ENCODE peak calls at places on chromosomes 3 and 15, in seven cellular contexts. Y is K562, G is HCT116, Z is HepG2, W is SK-N-SH, F is H1, I is GM12878. V is an unnamed sample.

GRCh38 chr15:78129098-78130011 is 1.9 kb downstream of the CIB2 start:
- DNase-seq in G (no peak), Y (no peak), F (no peak), W (no peak), Z (no peak), I (no peak), V (no peak)

GRCh38 chr3:25292604-25293003 is 135.5 kb upstream of the RARB start:
- DNase-seq in Z (no peak), F (no peak), G (no peak), W (no peak), Y (no peak), I (no peak), V (peak)

GRCh38 chr3:172595648-172596393 is 72.6 kb upstream of the TNFSF10 start:
- DNase-seq in F (no peak), I (peak), W (no peak), G (peak), Z (peak), Y (peak), V (peak)

GRCh38 chr3:108298056-108298455 is 1.7 kb downstream of the HHLA2 start:
- DNase-seq in I (no peak), G (no peak), Z (no peak), Y (no peak), W (no peak), F (no peak), V (no peak)

GRCh38 chr3:136750922-136751258 is 1.3 kb downstream of the STAG1 start:
- DNase-seq in I (no peak), Z (no peak), Y (no peak), G (no peak), W (no peak), F (no peak), V (no peak)

GRCh38 chr3:87175662-87176230 is 51.4 kb upstream of the CHMP2B start:
- DNase-seq in I (no peak), Z (no peak), F (no peak), G (no peak), Y (no peak), W (no peak), V (no peak)

GRCh38 chr3:120355486-120355885 is 6.3 kb upstream of the LRRC58 start:
- DNase-seq in F (no peak), G (no peak), W (no peak), Z (no peak), Y (no peak), I (no peak), V (no peak)

GRCh38 chr15:49620174-49620573 is 444 bp downstream of the FAM227B start:
- DNase-seq in I (no peak), W (no peak), G (no peak), Z (no peak), F (no peak), Y (no peak), V (no peak)

GRCh38 chr3:159804726-159805410 is 183.8 kb upstream of the IL12A start:
- DNase-seq in I (no peak), Z (peak), W (peak), Y (peak), F (peak), G (peak), V (peak)

GRCh38 chr3:135140543-135140942 is 345.5 kb downstream of the EPHB1 start:
- DNase-seq in F (no peak), W (no peak), I (no peak), Y (no peak), Z (no peak), G (no peak), V (no peak)

GRCh38 chr15:97520689-97521088 is 439.8 kb upstream of the ARRDC4 start:
- DNase-seq in W (no peak), Y (no peak), F (no peak), I (no peak), G (no peak), Z (no peak), V (no peak)

GRCh38 chr15:40352221-40352901 is 1.5 kb downstream of the PHGR1 start:
- DNase-seq in G (no peak), I (no peak), F (no peak), Y (no peak), W (no peak), Z (no peak), V (no peak)

GRCh38 chr3:119913021-119913420 is 131.1 kb downstream of the NR1I2 start:
- DNase-seq in Y (no peak), F (no peak), G (no peak), I (no peak), Z (no peak), W (no peak), V (no peak)

GRCh38 chr3:190718097-190718496 is 144.4 kb downstream of the GMNC start:
- DNase-seq in Z (no peak), G (no peak), F (no peak), I (no peak), Y (no peak), W (no peak), V (no peak)

GRCh38 chr15:66698318-66698961 is 3.6 kb upstream of the SMAD6 start:
- DNase-seq in W (peak), Z (peak), Y (peak), F (peak), I (no peak), G (peak), V (no peak)

GRCh38 chr3:14175383-14176037 is 2.9 kb downstream of the XPC start:
- DNase-seq in I (peak), Z (no peak), F (no peak), W (no peak), Y (peak), G (no peak), V (no peak)

GRCh38 chr15:70792171-70792573 is 28.8 kb upstream of the UACA start:
- DNase-seq in Y (no peak), W (no peak), I (no peak), Z (no peak), G (peak), F (no peak), V (no peak)

GRCh38 chr3:155766206-155766605 is 21.3 kb upstream of the PLCH1 start:
- DNase-seq in W (no peak), I (no peak), Z (no peak), F (no peak), G (no peak), Y (no peak), V (no peak)

GRCh38 chr3:43187836-43188479 is 82.1 kb upstream of the POMGNT2 start:
- DNase-seq in F (no peak), Y (no peak), I (no peak), Z (peak), G (no peak), W (no peak), V (no peak)

GRCh38 chr3:188452158-188452772 is 298.3 kb downstream of the LPP start:
- DNase-seq in W (no peak), Z (no peak), I (no peak), F (no peak), G (no peak), Y (no peak), V (no peak)

GRCh38 chr3:8567784-8568575 is 66.4 kb downstream of the LMCD1 start:
- DNase-seq in F (no peak), G (no peak), W (no peak), Y (no peak), Z (no peak), I (no peak), V (no peak)

GRCh38 chr15:82832601-82833209 is 23.3 kb downstream of the WHAMM start:
- DNase-seq in F (no peak), I (peak), W (no peak), Y (no peak), Z (no peak), G (peak), V (no peak)

GRCh38 chr3:197083486-197083885 is 53.9 kb upstream of the MELTF start:
- DNase-seq in W (no peak), I (no peak), G (no peak), F (no peak), Y (no peak), Z (no peak), V (no peak)

GRCh38 chr3:3053974-3054373 is 56.2 kb downstream of the IL5RA start:
- DNase-seq in G (no peak), Z (no peak), W (no peak), I (no peak), F (no peak), Y (no peak), V (no peak)

GRCh38 chr3:159123877-159124276 is 322.0 kb downstream of the MFSD1 start:
- DNase-seq in Y (no peak), G (no peak), F (no peak), Z (no peak), W (no peak), I (no peak), V (no peak)

GRCh38 chr3:114504941-114505632 is 211.3 kb downstream of the TIGIT start:
- DNase-seq in F (no peak), Y (no peak), Z (no peak), G (no peak), I (no peak), W (no peak), V (no peak)

GRCh38 chr3:144197582-144197981 is 226.0 kb downstream of the DIPK2A start:
- DNase-seq in I (no peak), Y (no peak), W (no peak), G (no peak), F (no peak), Z (no peak), V (no peak)

GRCh38 chr3:184592411-184593200 is 31.0 kb downstream of the EPHB3 start:
- DNase-seq in I (no peak), W (peak), F (no peak), Z (no peak), Y (no peak), G (no peak), V (no peak)

GRCh38 chr15:70557506-70558258 is 205.7 kb downstream of the UACA start:
- DNase-seq in Z (no peak), Y (no peak), F (no peak), W (no peak), G (no peak), I (no peak), V (no peak)

GRCh38 chr15:66789029-66790025 is 87.3 kb downstream of the SMAD6 start:
- DNase-seq in Y (peak), Z (peak), I (no peak), G (no peak), W (no peak), F (no peak), V (peak)

GRCh38 chr3:194849166-194849875 is 163.6 kb downstream of the FAM43A start:
- DNase-seq in F (no peak), I (no peak), Z (peak), G (no peak), Y (no peak), W (no peak), V (no peak)

GRCh38 chr3:9809615-9810356 is at the start of gene TTLL3:
- DNase-seq in Y (no peak), Z (no peak), W (peak), I (no peak), F (no peak), G (no peak), V (peak)

GRCh38 chr3:193851941-193852674 is 259.1 kb downstream of the OPA1 start:
- DNase-seq in F (no peak), G (no peak), Y (no peak), W (no peak), Z (no peak), I (no peak), V (peak)

GRCh38 chr3:48400824-48401433 is 28.9 kb downstream of the FBXW12 start:
- DNase-seq in Y (peak), Z (peak), W (peak), F (peak), I (peak), G (peak), V (peak)

GRCh38 chr3:196757876-196758739 is 18.5 kb downstream of the PAK2 start:
- DNase-seq in G (no peak), I (no peak), Y (no peak), W (no peak), F (no peak), Z (no peak), V (peak)

GRCh38 chr3:99684678-99685077 is 46.3 kb downstream of the COL8A1 start:
- DNase-seq in Y (no peak), I (no peak), Z (no peak), W (no peak), F (no peak), G (no peak), V (no peak)

GRCh38 chr3:99683465-99683864 is 45.1 kb downstream of the COL8A1 start:
- DNase-seq in Y (no peak), G (no peak), F (no peak), I (no peak), Z (no peak), W (no peak), V (no peak)

GRCh38 chr3:99683876-99684275 is 45.5 kb downstream of the COL8A1 start:
- DNase-seq in F (no peak), W (no peak), Z (no peak), G (no peak), Y (no peak), I (no peak), V (no peak)

GRCh38 chr3:99686469-99686868 is 48.1 kb downstream of the COL8A1 start:
- DNase-seq in I (no peak), W (no peak), G (no peak), Z (no peak), F (no peak), Y (no peak), V (no peak)

DNA sequence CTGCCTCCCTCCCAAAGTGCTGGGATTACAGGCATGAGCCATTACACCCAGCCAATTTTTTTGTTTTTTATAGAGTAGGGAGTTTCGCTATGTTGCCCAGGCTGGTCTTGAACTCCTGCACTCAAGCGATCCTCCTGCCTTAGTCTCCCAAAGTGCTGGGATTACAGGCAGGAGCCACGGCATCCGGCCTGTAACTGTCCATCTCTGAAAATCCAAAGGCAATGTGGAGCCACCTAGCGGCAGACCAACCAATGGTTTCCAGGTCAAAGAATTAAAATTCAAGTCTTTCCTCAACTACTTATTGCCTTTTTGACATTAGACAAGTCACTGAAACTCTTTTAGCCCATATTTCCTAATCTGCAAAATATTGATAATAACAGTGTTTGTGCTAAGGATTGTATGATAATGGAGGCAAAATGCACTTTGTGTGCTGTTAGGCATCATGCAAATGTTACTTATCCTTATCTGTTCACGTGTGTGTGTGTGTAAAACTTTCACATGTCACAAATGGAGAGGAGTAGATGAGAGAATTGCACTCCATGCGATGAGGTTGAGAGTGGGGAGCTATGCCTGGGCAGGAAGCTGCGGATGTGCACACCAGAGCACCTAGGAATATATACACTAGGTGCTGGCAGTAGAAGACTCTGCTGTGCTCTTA is 48.7 kb downstream of the COL8A1 start:
- DNase-seq in F (no peak), W (peak), Z (peak), G (peak), I (no peak), Y (peak), V (peak)
- TF ChIP-seq JUND in F (no peak), W (no peak), Z (no peak), G (no peak), I (no peak), Y (no peak), V (no peak)

GRCh38 chr3:52121459-52121795 is 32.8 kb downstream of the POC1A start:
- DNase-seq in W (no peak), I (no peak), G (no peak), Y (no peak), F (no peak), Z (no peak), V (no peak)
- TF ChIP-seq JUND in W (no peak), I (no peak), G (no peak), Y (no peak), F (no peak), Z (no peak), V (no peak)

DNA sequence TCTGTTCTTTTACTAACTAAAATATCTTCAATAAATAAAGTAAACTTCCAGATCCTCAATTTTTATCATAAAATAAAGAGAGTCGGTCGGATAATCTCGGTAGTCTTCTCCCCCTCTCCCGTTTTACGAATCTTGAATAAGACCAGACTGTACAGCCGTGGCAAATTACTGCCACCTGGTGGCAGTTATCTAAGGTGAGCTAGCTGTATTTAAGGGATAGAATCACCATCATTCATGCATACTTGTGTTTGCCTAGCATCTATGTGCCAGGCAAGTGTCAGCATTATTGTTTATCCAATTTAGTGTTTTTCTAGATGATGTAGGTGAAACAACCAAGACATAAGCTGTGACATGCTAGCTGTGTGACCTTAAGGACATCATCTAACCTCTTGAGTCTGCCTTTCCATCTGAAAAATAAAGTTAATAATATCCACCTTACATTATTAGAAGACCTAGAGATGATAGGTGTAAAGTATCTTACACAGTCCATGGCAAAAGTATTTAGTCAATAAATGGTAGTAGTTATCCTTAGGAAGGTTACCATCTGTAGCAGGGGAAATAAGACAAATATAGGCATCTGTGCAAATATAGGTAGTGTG is 21.3 kb downstream of the DUT start:
- DNase-seq in I (no peak), G (peak), W (peak), Z (peak), F (peak), Y (peak), V (peak)
- TF ChIP-seq JUND in I (no peak), G (no peak), W (no peak), Z (no peak), F (no peak), Y (no peak), V (no peak)

GRCh38 chr15:32870240-32871033 is 152.6 kb downstream of the GREM1 start:
- DNase-seq in G (peak), F (no peak), Z (no peak), W (no peak), Y (peak), I (peak), V (no peak)
- TF ChIP-seq JUND in G (peak), F (no peak), Z (no peak), W (peak), Y (peak), I (peak), V (no peak)